ENCODE peak calls at places on chromosomes 5 and 9, in nine cellular contexts. H is stomach, W is GM12878, K is transverse colon, N is sigmoid colon, B is HepG2, I is A549, V is SK-N-SH, X is tibial nerve. O is an unnamed sample. For H3K4me1, the result is how much of the 10 kb centered on the place peaks cover.

GRCh38 chr5:98004463-98004862 is 769.0 kb upstream of the RGMB start:
- DNase-seq in V (no peak), N (no peak), H (no peak), I (no peak), X (no peak), W (no peak), K (no peak), B (no peak), O (no peak)

GRCh38 chr5:148807845-148808244 is 18.6 kb upstream of the ADRB2 start:
- DNase-seq in K (peak), B (no peak), I (no peak), W (no peak), N (no peak), X (no peak), H (no peak), V (no peak), O (no peak)

GRCh38 chr5:55575815-55576583 is 41.2 kb upstream of the PLPP1 start:
- DNase-seq in K (no peak), H (no peak), V (no peak), N (no peak), X (no peak), B (peak), I (peak), W (no peak), O (no peak)

GRCh38 chr9:105299190-105299854 is 54.9 kb downstream of the SLC44A1 start:
- DNase-seq in I (peak), K (peak), N (no peak), W (no peak), X (no peak), B (peak), V (no peak), H (peak), O (no peak)

GRCh38 chr9:114372971-114373591 is 14.7 kb downstream of the AKNA start:
- DNase-seq in I (no peak), H (peak), K (peak), X (no peak), W (peak), V (no peak), B (no peak), N (peak), O (no peak)

GRCh38 chr5:77909237-77909636 is 133.1 kb upstream of the TBCA start:
- DNase-seq in V (no peak), K (no peak), W (no peak), H (no peak), I (no peak), B (no peak), X (no peak), N (no peak), O (no peak)

GRCh38 chr5:139385061-139385889 is 2.2 kb upstream of the SLC23A1 start:
- DNase-seq in V (no peak), K (peak), W (no peak), N (no peak), X (no peak), B (peak), I (no peak), H (peak), O (no peak)

GRCh38 chr9:93701494-93702218 is 125.3 kb downstream of the PHF2 start:
- DNase-seq in K (no peak), W (no peak), B (no peak), N (no peak), X (no peak), I (no peak), H (no peak), V (no peak), O (no peak)

GRCh38 chr5:28281381-28281780 is 1243.0 kb upstream of the CDH9 start:
- DNase-seq in B (no peak), H (no peak), N (no peak), K (no peak), X (no peak), V (no peak), I (no peak), W (no peak), O (no peak)

GRCh38 chr9:84947412-84947972 is 278.0 kb downstream of the NTRK2 start:
- DNase-seq in V (no peak), I (peak), X (no peak), K (peak), B (no peak), W (no peak), N (no peak), H (no peak), O (no peak)

GRCh38 chr5:150656191-150657132 is 4.6 kb upstream of the MYOZ3 start:
- DNase-seq in I (peak), V (peak), X (no peak), N (peak), B (peak), W (peak), H (peak), K (peak), O (peak)

GRCh38 chr9:95504053-95504963 is 12.5 kb downstream of the PTCH1 start:
- DNase-seq in B (peak), I (peak), V (no peak), X (peak), H (no peak), N (no peak), K (peak), W (no peak), O (no peak)

GRCh38 chr9:122111413-122112085 is 18.4 kb upstream of the TTLL11 start:
- DNase-seq in W (no peak), B (no peak), X (no peak), H (no peak), N (no peak), K (no peak), I (no peak), V (peak), O (no peak)

GRCh38 chr9:106796771-106797170 is 66.2 kb upstream of the ZNF462 start:
- DNase-seq in V (no peak), I (no peak), N (no peak), X (no peak), K (no peak), W (no peak), B (no peak), H (no peak), O (no peak)

GRCh38 chr5:42361321-42361688 is 61.9 kb upstream of the GHR start:
- DNase-seq in B (no peak), I (no peak), K (no peak), N (no peak), X (no peak), H (no peak), W (no peak), V (no peak), O (no peak)

GRCh38 chr9:134868751-134869553 is 11.7 kb upstream of the FCN2 start:
- DNase-seq in H (no peak), K (no peak), W (no peak), I (no peak), V (no peak), X (no peak), B (no peak), N (no peak), O (no peak)

GRCh38 chr5:135209495-135209837 is 175.4 kb upstream of the PITX1 start:
- DNase-seq in V (no peak), I (no peak), N (no peak), W (no peak), K (peak), H (peak), B (no peak), X (no peak), O (no peak)

GRCh38 chr5:95644351-95645042 is 2.1 kb upstream of the RFESD start:
- DNase-seq in B (peak), H (peak), I (peak), K (peak), X (no peak), N (peak), W (peak), V (peak), O (peak)

GRCh38 chr9:120281665-120282064 is 298.3 kb downstream of the CDK5RAP2 start:
- DNase-seq in V (no peak), W (no peak), I (no peak), K (no peak), H (no peak), N (no peak), B (no peak), X (no peak), O (no peak)

GRCh38 chr9:114250235-114250568 is 72.7 kb upstream of the ORM1 start:
- DNase-seq in W (no peak), X (peak), V (peak), I (no peak), N (peak), H (peak), B (no peak), K (peak), O (peak)

GRCh38 chr9:126326228-126327015 is at the start of gene MVB12B:
- DNase-seq in W (no peak), V (peak), X (no peak), H (peak), K (peak), I (peak), B (no peak), N (no peak), O (peak)

GRCh38 chr5:107887181-107887580 is 216.4 kb upstream of the EFNA5 start:
- DNase-seq in B (no peak), K (no peak), X (no peak), W (no peak), H (no peak), V (no peak), N (no peak), I (no peak), O (no peak)

GRCh38 chr5:96794757-96795156 is 13.0 kb downstream of the ERAP1 start:
- DNase-seq in X (no peak), K (no peak), W (no peak), H (no peak), N (no peak), V (no peak), I (no peak), B (no peak), O (no peak)

GRCh38 chr5:6812800-6813731 is 99.8 kb downstream of the TENT4A start:
- DNase-seq in V (no peak), W (no peak), X (no peak), B (no peak), I (no peak), N (no peak), K (peak), H (peak), O (peak)

GRCh38 chr5:44603496-44604272 is 205.1 kb upstream of the MRPS30 start:
- DNase-seq in W (no peak), H (no peak), B (no peak), K (no peak), V (no peak), N (no peak), I (peak), X (no peak), O (no peak)

GRCh38 chr5:147576646-147577535 is 67.0 kb upstream of the DPYSL3 start:
- DNase-seq in N (peak), H (peak), X (peak), B (no peak), I (peak), W (no peak), V (peak), K (peak), O (peak)

GRCh38 chr5:172605466-172605865 is 35.6 kb upstream of the NEURL1B start:
- DNase-seq in V (no peak), K (no peak), X (no peak), I (no peak), W (no peak), N (no peak), B (no peak), H (no peak), O (no peak)

GRCh38 chr9:132192728-132193127 is 30.9 kb downstream of the NTNG2 start:
- DNase-seq in N (no peak), V (no peak), B (no peak), H (no peak), I (no peak), X (no peak), K (no peak), W (no peak), O (no peak)

GRCh38 chr5:139958749-139959148 is 84.3 kb downstream of the NRG2 start:
- DNase-seq in K (no peak), H (no peak), W (no peak), B (no peak), X (no peak), I (no peak), N (no peak), V (no peak), O (no peak)

GRCh38 chr5:26700759-26701384 is 337.5 kb downstream of the CDH9 start:
- DNase-seq in X (no peak), N (no peak), V (peak), H (no peak), K (no peak), B (peak), W (no peak), I (peak), O (no peak)

GRCh38 chr9:32703635-32704034 is 68.2 kb upstream of the TAF1L start:
- DNase-seq in H (no peak), K (no peak), W (no peak), N (no peak), X (no peak), V (no peak), I (peak), B (peak), O (no peak)

GRCh38 chr5:129361441-129362025 is 98.6 kb upstream of the ADAMTS19 start:
- DNase-seq in B (no peak), V (no peak), H (no peak), I (peak), X (no peak), W (no peak), K (no peak), N (no peak), O (no peak)

GRCh38 chr5:16538001-16538400 is 72.4 kb upstream of the ZNF622 start:
- DNase-seq in B (no peak), X (no peak), N (no peak), K (no peak), W (no peak), H (no peak), V (no peak), I (no peak), O (no peak)

GRCh38 chr5:170971-171800 is 20.1 kb upstream of the LRRC14B start:
- DNase-seq in W (no peak), V (no peak), X (no peak), K (no peak), N (peak), I (no peak), B (no peak), H (no peak), O (peak)

GRCh38 chr9:110192531-110193326 is 15.2 kb downstream of the C9orf152 start:
- DNase-seq in W (no peak), N (peak), B (no peak), I (peak), H (no peak), V (no peak), X (no peak), K (no peak), O (peak)

GRCh38 chr5:137328418-137328937 is 170.6 kb downstream of the SPOCK1 start:
- DNase-seq in H (no peak), W (no peak), X (no peak), K (no peak), N (no peak), B (no peak), V (no peak), I (no peak), O (no peak)

GRCh38 chr9:13264788-13265187 is 14.7 kb downstream of the MPDZ start:
- DNase-seq in I (no peak), X (no peak), B (no peak), W (no peak), V (no peak), N (no peak), K (no peak), H (no peak), O (no peak)

GRCh38 chr9:13269589-13270452 is 9.7 kb downstream of the MPDZ start:
- DNase-seq in B (no peak), W (no peak), H (no peak), N (no peak), V (no peak), I (no peak), X (no peak), K (no peak), O (no peak)

GRCh38 chr9:13268469-13268868 is 11.0 kb downstream of the MPDZ start:
- DNase-seq in K (no peak), V (no peak), I (peak), N (no peak), X (no peak), B (no peak), W (no peak), H (no peak), O (no peak)

GRCh38 chr9:13266172-13266571 is 13.3 kb downstream of the MPDZ start:
- DNase-seq in V (no peak), W (no peak), H (no peak), X (no peak), I (no peak), K (no peak), N (no peak), B (no peak), O (no peak)

GRCh38 chr9:13267743-13268142 is 11.7 kb downstream of the MPDZ start:
- DNase-seq in N (no peak), X (no peak), W (no peak), B (no peak), H (no peak), I (peak), V (no peak), K (no peak), O (no peak)
- TF ChIP-seq EP300 in N (no peak), X (no peak), W (no peak), B (no peak), H (no peak), I (no peak), V (no peak), K (no peak), O (no peak)

GRCh38 chr5:163569284-163569683 is 63.9 kb downstream of the MAT2B start:
- DNase-seq in B (no peak), H (no peak), W (no peak), I (peak), N (no peak), V (peak), K (no peak), X (no peak), O (no peak)
- TF ChIP-seq CTCF in B (peak), H (no peak), W (no peak), I (no peak), N (no peak), V (peak), K (no peak), X (no peak), O (no peak)

DNA sequence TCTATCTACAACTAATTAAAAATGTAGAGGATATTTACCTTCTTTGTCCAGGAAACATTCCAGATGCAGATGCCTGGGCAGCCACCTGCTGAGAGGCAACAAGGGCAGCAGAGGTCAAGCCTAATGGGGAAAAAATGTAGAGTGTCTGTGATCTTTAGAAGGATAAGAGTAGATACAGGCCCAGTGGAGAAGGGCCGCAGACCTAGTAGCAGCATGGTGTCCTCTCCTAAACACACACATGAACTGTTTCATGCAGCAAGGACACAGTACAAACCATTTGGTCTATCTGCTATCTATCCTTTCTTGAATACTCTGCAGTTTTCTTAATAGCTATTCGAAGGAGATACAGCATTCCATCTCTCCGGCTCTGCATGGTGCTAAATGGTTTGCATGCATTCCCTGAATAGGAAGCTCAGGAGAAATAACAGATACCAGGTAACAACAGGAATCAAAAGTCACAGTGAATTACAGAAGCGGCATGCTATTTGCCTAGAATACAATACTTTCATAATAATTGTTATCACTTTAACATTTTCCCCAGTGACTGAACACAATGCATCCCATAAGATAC is 107.3 kb downstream of the ZNF608 start:
- DNase-seq in W (no peak), I (no peak), N (no peak), X (no peak), B (no peak), H (no peak), V (no peak), K (no peak), O (no peak)
- H3K4me1 ChIP-seq in W (under half), I (under half), N (under half), X (under half), B (half or more), H (under half), V (under half), K (under half), O (under half)

GRCh38 chr5:68265347-68265746 is 49.8 kb downstream of the PIK3R1 start:
- DNase-seq in H (no peak), X (no peak), B (no peak), N (peak), W (no peak), K (no peak), V (no peak), I (no peak), O (no peak)
- TF ChIP-seq EP300 in H (no peak), X (no peak), B (no peak), N (no peak), W (no peak), K (no peak), V (no peak), I (no peak), O (no peak)

DNA sequence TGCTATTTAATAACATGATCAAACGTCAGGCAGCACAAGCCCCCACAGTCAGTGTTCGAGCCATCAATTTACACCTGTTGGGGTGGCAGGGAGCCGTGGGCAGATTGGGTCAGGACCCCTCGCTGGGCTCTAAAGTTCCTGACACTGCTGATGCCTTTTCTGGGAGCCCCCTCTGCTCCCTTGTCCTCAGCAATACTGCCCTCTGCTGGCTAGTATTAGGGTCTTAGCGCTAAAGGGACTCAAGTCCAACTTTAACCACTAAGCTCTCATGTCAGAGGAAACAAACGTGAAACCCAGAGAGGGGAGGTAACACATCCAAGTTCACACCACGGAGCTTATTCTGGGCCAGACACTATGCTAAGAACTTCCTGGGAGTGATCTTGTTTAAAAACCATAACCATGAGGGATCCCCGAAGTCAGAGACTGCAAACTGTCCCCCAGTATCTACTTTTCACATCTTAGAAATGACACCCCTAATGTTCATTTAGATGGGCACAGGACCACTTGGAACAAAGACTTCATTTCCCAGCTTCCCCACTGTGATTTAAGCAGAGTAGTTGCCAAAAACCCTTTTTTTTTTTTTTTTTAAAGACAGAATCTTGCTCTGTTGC is 20.4 kb downstream of the ANKS6 start:
- DNase-seq in B (peak), H (no peak), V (peak), X (no peak), N (no peak), I (peak), K (no peak), W (no peak), O (no peak)
- TF ChIP-seq CTCF in B (peak), H (no peak), V (peak), X (peak), N (peak), I (peak), K (peak), W (peak), O (no peak)

O was measured in ovary.